ENCODE peak calls at places on chromosomes 1 and 21, in nine cellular contexts. D, U, F, H, B, C, V, W and N are unnamed samples.

GRCh38 chr1:17744666-17745563 is 10.2 kb upstream of the ACTL8 start:
- DNase-seq in H (no peak), U (no peak), W (peak), F (no peak), V (no peak), D (no peak), C (no peak), B (no peak), N (no peak)

GRCh38 chr1:78339490-78339889 is 151.3 kb upstream of the PTGFR start:
- DNase-seq in W (no peak), F (peak), H (peak), C (peak), V (no peak), D (peak), U (no peak), B (no peak), N (no peak)

GRCh38 chr1:192104852-192105251 is 53.4 kb upstream of the RGS18 start:
- DNase-seq in B (no peak), H (peak), F (peak), V (no peak), W (no peak), U (no peak), D (peak), C (peak), N (no peak)

GRCh38 chr1:100230760-100231159 is 18.9 kb downstream of the DBT start:
- DNase-seq in W (no peak), C (no peak), F (no peak), V (no peak), U (no peak), B (no peak), D (no peak), H (no peak), N (no peak)

GRCh38 chr1:2150836-2151235 is 43.7 kb downstream of the FAAP20 start:
- DNase-seq in F (no peak), D (no peak), C (no peak), B (no peak), W (no peak), V (no peak), U (no peak), H (no peak), N (no peak)

GRCh38 chr1:54273092-54273836 is 73.3 kb downstream of the MRPL37 start:
- DNase-seq in H (peak), C (no peak), D (no peak), U (peak), V (peak), F (peak), W (peak), B (no peak), N (peak)

GRCh38 chr1:246261641-246262040 is 245.4 kb downstream of the SMYD3 start:
- DNase-seq in D (no peak), H (no peak), F (peak), V (no peak), C (no peak), U (no peak), B (no peak), W (no peak), N (no peak)

GRCh38 chr21:26077523-26077922 is 93.0 kb downstream of the APP start:
- DNase-seq in F (no peak), H (peak), V (no peak), C (no peak), B (no peak), D (no peak), W (no peak), U (no peak), N (no peak)

GRCh38 chr1:231619257-231619634 is 7.3 kb upstream of the DISC1 start:
- DNase-seq in D (no peak), B (no peak), C (no peak), F (no peak), H (no peak), U (no peak), W (no peak), V (no peak), N (no peak)

GRCh38 chr1:115338457-115338820 is 390 bp upstream of the NGF start:
- DNase-seq in U (no peak), D (no peak), W (no peak), V (no peak), C (no peak), B (no peak), F (no peak), H (no peak), N (no peak)

GRCh38 chr1:67831850-67832513 is 1.3 kb downstream of the GNG12 start:
- DNase-seq in U (peak), V (peak), B (peak), H (peak), D (peak), C (peak), F (peak), W (peak), N (peak)

GRCh38 chr21:33836408-33836807 is 79.2 kb downstream of the ATP5PO start:
- DNase-seq in U (no peak), V (no peak), H (no peak), W (no peak), B (no peak), C (no peak), D (no peak), F (no peak), N (no peak)

GRCh38 chr1:150925080-150925479 is 1.1 kb upstream of the SETDB1 start:
- DNase-seq in W (no peak), V (peak), B (peak), F (peak), U (peak), C (no peak), H (peak), D (no peak), N (no peak)
- H3K4me3 ChIP-seq in W (no peak), V (no peak), B (no peak), F (peak), U (no peak), C (no peak), H (no peak), D (peak), N (no peak)

GRCh38 chr1:160539896-160540858 is 17.1 kb upstream of the SLAMF6 start:
- DNase-seq in D (no peak), U (peak), H (peak), C (no peak), F (no peak), V (no peak), W (peak), B (peak), N (no peak)
- H3K4me3 ChIP-seq in D (no peak), U (no peak), H (no peak), C (no peak), F (no peak), V (no peak), W (no peak), B (no peak), N (no peak)

DNA sequence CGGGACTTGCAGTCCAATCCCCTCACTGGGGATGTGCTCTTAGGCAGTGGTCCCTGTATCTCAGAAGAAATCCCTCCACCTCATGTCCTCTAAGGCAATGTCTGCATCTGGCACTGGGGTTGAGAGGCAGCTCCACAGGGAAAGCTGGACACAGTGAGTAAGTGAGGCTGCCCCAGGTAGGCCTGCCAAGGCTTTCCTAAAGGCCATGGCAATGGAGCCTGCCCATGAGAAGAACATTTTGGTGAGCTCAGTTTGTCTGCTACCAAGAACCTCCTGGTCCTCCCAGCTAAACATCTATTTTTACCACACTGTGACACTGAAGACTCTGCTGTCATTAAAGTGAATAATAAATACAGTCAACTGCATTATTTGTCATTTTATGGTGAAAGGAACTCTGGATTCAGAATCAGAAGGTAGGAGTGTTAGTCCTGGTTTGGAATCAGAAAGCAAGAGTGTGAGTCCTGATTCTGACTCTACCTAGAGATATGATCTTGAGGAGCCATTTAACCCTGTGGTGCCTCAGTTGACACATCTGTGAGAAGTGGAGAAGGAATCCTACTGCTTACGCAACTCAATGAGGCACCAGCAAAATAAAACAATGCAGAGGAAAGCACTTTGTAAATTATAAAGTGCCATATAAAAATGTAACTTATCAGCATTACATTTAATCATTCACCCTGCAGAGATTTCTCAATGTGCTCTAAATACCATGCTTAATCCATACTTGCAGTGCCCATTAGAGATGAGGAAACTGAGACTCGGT is 41.0 kb downstream of the TBX15 start:
- DNase-seq in B (no peak), V (no peak), U (no peak), F (no peak), H (no peak), D (no peak), C (peak), W (no peak), N (no peak)
- H3K4me3 ChIP-seq in B (no peak), V (no peak), U (no peak), F (no peak), H (no peak), D (no peak), C (no peak), W (no peak), N (no peak)

GRCh38 chr1:101346419-101346818 is 109.6 kb downstream of the S1PR1 start:
- DNase-seq in B (no peak), H (no peak), W (no peak), V (no peak), F (no peak), C (no peak), U (no peak), D (no peak), N (no peak)
- H3K4me3 ChIP-seq in B (no peak), H (no peak), W (no peak), V (no peak), F (no peak), C (no peak), U (no peak), D (no peak), N (no peak)